ENCODE peak calls at places on chromosomes 1 and 21, in nine cellular contexts. W is HTR-8/SVneo; P is caudate nucleus; G is activated T-cell treated with anti-CD3 and anti-CD28 coated beads, Interleukin-2, amount 50 U/mL, for 48 hours; M is glutamatergic neuron; Q is stimulated activated CD4-positive, alpha-beta T cell treated with anti-CD3 and anti-CD28 coated beads, Interleukin-15, amount 100 ng/mL, for 1 hour; N is effector memory CD8-positive, alpha-beta T cell; Y is astrocyte; O is sigmoid colon. B is an unnamed sample.

GRCh38 chr21:42518216-42518615 is 4.6 kb downstream of the SLC37A1 start:
- DNase-seq in Y (peak; percentile 78), N (no peak), G (no peak), M (no peak), W (peak; percentile 70), Q (no peak), O (peak; percentile 48), P (no peak), B (no peak)

GRCh38 chr1:181263444-181263843 is 174.9 kb downstream of the IER5 start:
- DNase-seq in N (no peak), Y (no peak), P (no peak), O (no peak), M (no peak), Q (no peak), G (no peak), W (no peak), B (no peak)

GRCh38 chr1:113217447-113218208 is 144.6 kb downstream of the LRIG2 start:
- DNase-seq in Q (no peak), Y (no peak), N (no peak), P (no peak), G (no peak), M (no peak), W (no peak), O (no peak), B (no peak)

GRCh38 chr1:54271341-54271740 is 71.4 kb downstream of the MRPL37 start:
- DNase-seq in Q (no peak), O (no peak), Y (no peak), W (no peak), P (no peak), G (no peak), N (no peak), M (no peak), B (no peak)

GRCh38 chr1:29827237-29827750 is 591.0 kb downstream of the PTPRU start:
- DNase-seq in M (no peak), N (no peak), Q (no peak), P (no peak), W (no peak), O (no peak), G (no peak), Y (no peak), B (no peak)

GRCh38 chr1:11960710-11961109 is 19.5 kb upstream of the MFN2 start:
- DNase-seq in Y (no peak), O (no peak), P (no peak), Q (no peak), N (no peak), G (no peak), M (no peak), W (no peak), B (no peak)

GRCh38 chr1:77718181-77718580 is 35.7 kb upstream of the ZZZ3 start:
- DNase-seq in O (no peak), N (no peak), Y (no peak), Q (no peak), G (no peak), M (no peak), P (no peak), W (no peak), B (no peak)

GRCh38 chr1:233664254-233664653 is 50.3 kb downstream of the KCNK1 start:
- DNase-seq in Y (peak; percentile 16), O (no peak), M (no peak), P (no peak), Q (no peak), G (no peak), W (no peak), N (no peak), B (no peak)

GRCh38 chr1:55860816-55861519 is 645.8 kb upstream of the USP24 start:
- DNase-seq in Y (no peak), N (no peak), Q (no peak), M (no peak), P (no peak), W (no peak), O (no peak), G (no peak), B (no peak)

GRCh38 chr1:55823521-55824296 is 608.5 kb upstream of the USP24 start:
- DNase-seq in P (no peak), G (no peak), Q (no peak), O (no peak), M (no peak), W (no peak), N (no peak), Y (peak; percentile 64), B (no peak)

GRCh38 chr1:96474985-96475743 is 246.4 kb upstream of the PTBP2 start:
- DNase-seq in N (no peak), O (no peak), Y (no peak), G (no peak), W (no peak), P (no peak), Q (no peak), M (no peak), B (no peak)

GRCh38 chr1:7404046-7404742 is 366.9 kb upstream of the VAMP3 start:
- DNase-seq in W (no peak), M (no peak), Y (no peak), Q (no peak), P (no peak), G (no peak), N (no peak), O (peak; percentile 42), B (no peak)

GRCh38 chr21:32414579-32415358 is 2.3 kb downstream of the EVA1C start:
- DNase-seq in W (no peak), Q (no peak), M (no peak), O (no peak), P (peak; percentile 1), N (no peak), Y (peak; percentile 26), G (no peak), B (no peak)

GRCh38 chr1:62891961-62892562 is 108.1 kb downstream of the ATG4C start:
- DNase-seq in N (no peak), G (no peak), Q (no peak), Y (no peak), M (no peak), W (no peak), P (no peak), O (no peak), B (no peak)